ENCODE peak calls at places on chromosomes 5 and 9, in eight cellular contexts. M, R, A, C, F, J, Z and Q are unnamed samples.

GRCh38 chr9:95784318-95784717 is 91.2 kb upstream of the ERCC6L2 start:
- ATAC-seq in M (no peak), C (no peak), J (no peak), R (no peak), Z (no peak), A (no peak), F (no peak), Q (no peak)

GRCh38 chr5:142221091-142221860 is 103.5 kb downstream of the SPRY4 start:
- ATAC-seq in J (peak; percentile 66), C (no peak), R (no peak), Z (no peak), F (no peak), A (no peak), M (no peak), Q (no peak)

GRCh38 chr9:100120286-100120685 is 21.2 kb downstream of the INVS start:
- ATAC-seq in J (no peak), Z (no peak), A (no peak), R (no peak), F (no peak), C (no peak), M (no peak), Q (no peak)

GRCh38 chr9:32783168-32783891 is at the start of gene TMEM215:
- ATAC-seq in A (peak; percentile 89), M (no peak), C (peak; percentile 66), F (no peak), J (peak; percentile 71), R (no peak), Z (peak; percentile 35), Q (no peak)

GRCh38 chr5:81044868-81045267 is 84.7 kb downstream of the RASGRF2 start:
- ATAC-seq in M (no peak), C (no peak), Z (no peak), J (peak; percentile 58), A (no peak), R (no peak), F (no peak), Q (no peak)

GRCh38 chr9:4318741-4319140 is 18.9 kb upstream of the GLIS3 start:
- ATAC-seq in F (no peak), J (no peak), C (no peak), A (no peak), M (no peak), R (no peak), Z (no peak), Q (no peak)

GRCh38 chr9:97564291-97565175 is 63.1 kb downstream of the TMOD1 start:
- ATAC-seq in R (no peak), F (no peak), Z (peak; percentile 65), A (peak; percentile 49), M (peak; percentile 42), J (no peak), C (peak; percentile 69), Q (peak; percentile 55)

GRCh38 chr5:156327306-156327705 is 342 bp downstream of the SGCD start:
- ATAC-seq in M (no peak), C (no peak), F (no peak), J (no peak), Z (peak; percentile 18), A (no peak), R (no peak), Q (no peak)

GRCh38 chr9:13432914-13433313 is 153.4 kb upstream of the MPDZ start:
- ATAC-seq in C (no peak), M (no peak), F (no peak), Z (no peak), A (no peak), R (no peak), J (no peak), Q (no peak)

GRCh38 chr5:142466195-142466951 is 141.6 kb upstream of the SPRY4 start:
- ATAC-seq in C (no peak), A (no peak), F (no peak), Z (no peak), J (no peak), R (peak; percentile 64), M (no peak), Q (no peak)

GRCh38 chr9:99166149-99166548 is 55.6 kb downstream of the ALG2 start:
- ATAC-seq in J (no peak), C (no peak), R (no peak), M (no peak), A (no peak), F (peak; percentile 49), Z (no peak), Q (no peak)

GRCh38 chr5:142767178-142767577 is 3.0 kb upstream of the ARHGAP26 start:
- ATAC-seq in A (no peak), F (no peak), C (no peak), M (no peak), J (no peak), R (no peak), Z (no peak), Q (no peak)

GRCh38 chr9:93043122-93043521 is 15.4 kb upstream of the SUSD3 start:
- ATAC-seq in F (peak; percentile 19), C (no peak), M (no peak), A (no peak), J (no peak), Z (no peak), R (peak; percentile 29), Q (no peak)

GRCh38 chr9:27362447-27363210 is 65.7 kb upstream of the EQTN start:
- ATAC-seq in R (no peak), J (no peak), A (no peak), M (no peak), C (no peak), F (no peak), Z (no peak), Q (no peak)

GRCh38 chr9:110095776-110096175 is 112.2 kb downstream of the C9orf152 start:
- ATAC-seq in F (no peak), R (no peak), M (no peak), Z (no peak), C (no peak), J (no peak), A (no peak), Q (peak; percentile 69)

GRCh38 chr9:126587187-126588185 is 26.2 kb upstream of the LMX1B start:
- ATAC-seq in F (no peak), Z (peak; percentile 50), M (no peak), J (peak; percentile 64), A (peak; percentile 54), R (no peak), C (no peak), Q (peak; percentile 50)

GRCh38 chr5:142821733-142822487 is 51.7 kb downstream of the ARHGAP26 start:
- ATAC-seq in Z (peak; percentile 75), A (no peak), R (no peak), C (peak; percentile 71), M (peak; percentile 42), J (peak; percentile 66), F (peak; percentile 79), Q (no peak)

GRCh38 chr5:61467766-61468482 is 135.9 kb downstream of the ZSWIM6 start:
- ATAC-seq in R (no peak), J (no peak), A (peak; percentile 60), F (no peak), Z (no peak), M (no peak), C (no peak), Q (no peak)

GRCh38 chr9:33436445-33436844 is 10.9 kb downstream of the AQP3 start:
- ATAC-seq in Z (no peak), A (peak; percentile 17), R (peak; percentile 53), F (no peak), C (no peak), J (no peak), M (no peak), Q (no peak)

GRCh38 chr5:43386960-43387362 is 25.2 kb downstream of the CCL28 start:
- ATAC-seq in Z (no peak), F (peak; percentile 75), C (no peak), R (no peak), J (no peak), A (no peak), M (peak; percentile 35), Q (no peak)

GRCh38 chr9:79633558-79633957 is 61.8 kb downstream of the TLE4 start:
- ATAC-seq in R (no peak), F (no peak), Z (no peak), A (no peak), M (no peak), J (no peak), C (no peak), Q (no peak)

GRCh38 chr5:112308608-112309007 is 110.5 kb downstream of the EPB41L4A start:
- ATAC-seq in A (no peak), R (no peak), M (no peak), F (no peak), C (no peak), J (no peak), Z (no peak), Q (no peak)

GRCh38 chr5:115295775-115296129 is 702 bp downstream of the CCDC112 start:
- ATAC-seq in C (peak; percentile 59), J (peak; percentile 60), R (peak; percentile 55), A (peak; percentile 58), M (peak; percentile 48), Z (no peak), F (peak; percentile 49), Q (no peak)

GRCh38 chr5:4158750-4159447 is 563.3 kb downstream of the IRX1 start:
- ATAC-seq in A (no peak), F (no peak), C (no peak), R (no peak), Z (no peak), J (no peak), M (no peak), Q (no peak)

GRCh38 chr9:95174038-95174437 is 143.5 kb downstream of the FANCC start:
- ATAC-seq in J (no peak), A (no peak), Z (no peak), C (no peak), F (no peak), R (no peak), M (peak; percentile 38), Q (no peak)

GRCh38 chr9:123426406-123426805 is 70.4 kb downstream of the CRB2 start:
- ATAC-seq in J (peak; percentile 45), A (peak; percentile 43), Z (no peak), F (peak; percentile 97), R (peak; percentile 88), C (no peak), M (peak; percentile 80), Q (no peak)
- TF ChIP-seq CTCF in J (no peak), A (peak; percentile 13), Z (no peak), F (peak; percentile 8), R (peak; percentile 7), C (no peak), M (peak; percentile 8), Q (no peak)

GRCh38 chr5:96284727-96285389 is 148.2 kb downstream of the PCSK1 start:
- ATAC-seq in Z (no peak), J (no peak), F (peak; percentile 61), R (no peak), M (no peak), C (no peak), A (no peak), Q (no peak)
- TF ChIP-seq POLR2AphosphoS5 in Z (no peak), J (no peak), F (no peak), R (no peak), M (no peak), C (no peak), A (no peak), Q (no peak)

GRCh38 chr9:133778336-133778995 is 40.3 kb upstream of the SARDH start:
- ATAC-seq in C (no peak), R (no peak), A (no peak), F (no peak), J (no peak), M (no peak), Z (no peak), Q (no peak)
- H3K36me3 ChIP-seq in C (no peaks in the 10 kb centered on the region), R (no peaks in the 10 kb centered on the region), A (no peaks in the 10 kb centered on the region), F (peaks cover 9% of the 10 kb centered on the region), J (peaks cover 69% of the 10 kb centered on the region), M (peaks cover 5% of the 10 kb centered on the region), Z (peaks cover 75% of the 10 kb centered on the region), Q (peaks cover 87% of the 10 kb centered on the region)

DNA sequence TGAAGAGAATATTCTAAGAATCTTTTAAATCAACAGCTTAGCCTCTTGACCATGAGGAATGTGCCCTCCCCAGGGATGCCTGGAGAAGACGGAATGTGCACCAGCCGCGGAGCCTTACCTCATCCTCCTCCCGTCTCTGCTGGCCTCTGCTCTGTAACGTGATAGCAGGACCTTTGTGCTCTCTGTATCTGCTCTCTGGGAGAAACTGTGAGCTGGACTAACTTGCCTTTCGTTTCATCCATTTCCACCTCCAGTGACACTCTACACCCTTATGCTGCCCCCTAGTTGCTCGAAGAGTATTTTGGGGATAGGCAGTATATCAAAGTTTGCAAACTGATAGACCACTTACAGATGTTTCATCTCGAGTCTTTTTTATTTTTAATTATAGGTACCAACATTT is 141.4 kb downstream of the NPR3 start:
- ATAC-seq in Z (peak; percentile 86), F (peak; percentile 39), A (peak; percentile 98), J (peak; percentile 89), R (no peak), C (no peak), M (peak; percentile 76), Q (no peak)
- TF ChIP-seq CTCF in Z (peak; percentile 32), F (no peak), A (peak; percentile 79), J (peak; percentile 48), R (no peak), C (no peak), M (peak; percentile 43), Q (peak; percentile 24)